ENCODE peak calls at places on chromosome 3, in ten cellular contexts. One of them, this sample, is unnamed.

GRCh38 chr3:172659246-172660002 is 51.4 kb downstream of the NCEH1 start:
- DNase-seq in GM23248: peak; percentile 56
- DNase-seq in T follicular helper cell: no peak
- DNase-seq in T1000: no peak
- DNase-seq in HTR-8/SVneo: no peak
- DNase-seq in ELF-1: no peak
- DNase-seq in esophagus muscularis mucosa: peak; percentile 72
- DNase-seq in NCI-H1694: no peak
- DNase-seq in SW480: no peak
- DNase-seq in GM04503: no peak
- DNase-seq in this sample: no peak

GRCh38 chr3:67034371-67034770 is 36.3 kb downstream of the KBTBD8 start:
- DNase-seq in T follicular helper cell: no peak
- DNase-seq in SW480: no peak
- DNase-seq in T1000: no peak
- DNase-seq in NCI-H1694: no peak
- DNase-seq in GM23248: peak; percentile 33
- DNase-seq in esophagus muscularis mucosa: no peak
- DNase-seq in ELF-1: no peak
- DNase-seq in GM04503: no peak
- DNase-seq in HTR-8/SVneo: no peak
- DNase-seq in this sample: no peak

GRCh38 chr3:195876297-195877031 is 31.9 kb downstream of the TNK2 start:
- DNase-seq in GM04503: no peak
- DNase-seq in esophagus muscularis mucosa: no peak
- DNase-seq in HTR-8/SVneo: no peak
- DNase-seq in T follicular helper cell: no peak
- DNase-seq in GM23248: no peak
- DNase-seq in NCI-H1694: no peak
- DNase-seq in T1000: no peak
- DNase-seq in ELF-1: no peak
- DNase-seq in SW480: peak; percentile 95
- DNase-seq in this sample: peak; percentile 51

GRCh38 chr3:45167011-45167911 is 21.1 kb upstream of the CDCP1 start:
- DNase-seq in GM23248: peak; percentile 96
- DNase-seq in NCI-H1694: no peak
- DNase-seq in T follicular helper cell: peak; percentile 64
- DNase-seq in T1000: peak; percentile 94
- DNase-seq in esophagus muscularis mucosa: peak; percentile 95
- DNase-seq in GM04503: peak; percentile 80
- DNase-seq in SW480: peak; percentile 98
- DNase-seq in ELF-1: peak; percentile 98
- DNase-seq in HTR-8/SVneo: peak; percentile 92
- DNase-seq in this sample: peak; percentile 93

GRCh38 chr3:14057701-14058100 is 67.0 kb downstream of the CHCHD4 start:
- DNase-seq in esophagus muscularis mucosa: no peak
- DNase-seq in T1000: no peak
- DNase-seq in GM04503: no peak
- DNase-seq in SW480: peak; percentile 71
- DNase-seq in T follicular helper cell: no peak
- DNase-seq in ELF-1: peak; percentile 10
- DNase-seq in GM23248: no peak
- DNase-seq in NCI-H1694: no peak
- DNase-seq in HTR-8/SVneo: no peak
- DNase-seq in this sample: no peak

GRCh38 chr3:127697531-127698240 is 24.9 kb downstream of the ABTB1 start:
- DNase-seq in GM23248: peak; percentile 87
- DNase-seq in GM04503: peak; percentile 70
- DNase-seq in NCI-H1694: peak; percentile 92
- DNase-seq in ELF-1: peak; percentile 74
- DNase-seq in SW480: peak; percentile 47
- DNase-seq in HTR-8/SVneo: peak; percentile 69
- DNase-seq in T1000: peak; percentile 40
- DNase-seq in T follicular helper cell: peak; percentile 29
- DNase-seq in esophagus muscularis mucosa: peak; percentile 95
- DNase-seq in this sample: peak; percentile 69

GRCh38 chr3:36792342-36792741 is 28.0 kb upstream of the DCLK3 start:
- DNase-seq in HTR-8/SVneo: peak; percentile 10
- DNase-seq in GM04503: no peak
- DNase-seq in GM23248: peak; percentile 32
- DNase-seq in T1000: no peak
- DNase-seq in esophagus muscularis mucosa: peak; percentile 45
- DNase-seq in SW480: peak; percentile 35
- DNase-seq in NCI-H1694: no peak
- DNase-seq in T follicular helper cell: no peak
- DNase-seq in ELF-1: peak; percentile 66
- DNase-seq in this sample: peak; percentile 18

GRCh38 chr3:132283440-132283839 is 33.8 kb upstream of the ACP3 start:
- DNase-seq in GM23248: peak; percentile 28
- DNase-seq in SW480: no peak
- DNase-seq in T1000: no peak
- DNase-seq in T follicular helper cell: no peak
- DNase-seq in HTR-8/SVneo: no peak
- DNase-seq in NCI-H1694: no peak
- DNase-seq in esophagus muscularis mucosa: peak; percentile 89
- DNase-seq in GM04503: no peak
- DNase-seq in ELF-1: peak; percentile 63
- DNase-seq in this sample: peak; percentile 45

GRCh38 chr3:8223766-8224165 is 277.9 kb upstream of the LMCD1 start:
- DNase-seq in NCI-H1694: no peak
- DNase-seq in T follicular helper cell: no peak
- DNase-seq in GM04503: no peak
- DNase-seq in T1000: no peak
- DNase-seq in HTR-8/SVneo: no peak
- DNase-seq in esophagus muscularis mucosa: peak; percentile 77
- DNase-seq in GM23248: peak; percentile 38
- DNase-seq in ELF-1: no peak
- DNase-seq in SW480: no peak
- DNase-seq in this sample: peak; percentile 30

GRCh38 chr3:52108302-52109232 is 45.7 kb downstream of the POC1A start:
- DNase-seq in ELF-1: peak; percentile 16
- DNase-seq in HTR-8/SVneo: no peak
- DNase-seq in NCI-H1694: no peak
- DNase-seq in SW480: no peak
- DNase-seq in esophagus muscularis mucosa: no peak
- DNase-seq in GM23248: no peak
- DNase-seq in T follicular helper cell: no peak
- DNase-seq in T1000: no peak
- DNase-seq in GM04503: no peak
- DNase-seq in this sample: no peak

GRCh38 chr3:50627407-50628051 is 10.6 kb downstream of the MAPKAPK3 start:
- DNase-seq in GM04503: peak; percentile 41
- DNase-seq in esophagus muscularis mucosa: no peak
- DNase-seq in GM23248: peak; percentile 92
- DNase-seq in ELF-1: peak; percentile 79
- DNase-seq in HTR-8/SVneo: peak; percentile 65
- DNase-seq in SW480: peak; percentile 97
- DNase-seq in T follicular helper cell: no peak
- DNase-seq in NCI-H1694: no peak
- DNase-seq in T1000: peak; percentile 90
- DNase-seq in this sample: no peak

GRCh38 chr3:176274161-176274560 is 923.1 kb downstream of the TBL1XR1 start:
- DNase-seq in SW480: no peak
- DNase-seq in HTR-8/SVneo: no peak
- DNase-seq in T follicular helper cell: no peak
- DNase-seq in esophagus muscularis mucosa: no peak
- DNase-seq in T1000: no peak
- DNase-seq in GM04503: no peak
- DNase-seq in GM23248: no peak
- DNase-seq in NCI-H1694: no peak
- DNase-seq in ELF-1: no peak
- DNase-seq in this sample: no peak

GRCh38 chr3:187849255-187849654 is 104.0 kb upstream of the BCL6 start:
- DNase-seq in HTR-8/SVneo: no peak
- DNase-seq in esophagus muscularis mucosa: peak; percentile 64
- DNase-seq in ELF-1: no peak
- DNase-seq in GM23248: no peak
- DNase-seq in T1000: no peak
- DNase-seq in T follicular helper cell: no peak
- DNase-seq in SW480: no peak
- DNase-seq in NCI-H1694: no peak
- DNase-seq in GM04503: no peak
- DNase-seq in this sample: no peak